ENCODE peak calls at places on chromosomes 3 and 15, in eight cellular contexts. One of them, this sample, is unnamed.

GRCh38 chr3:58214484-58215316 is 3.9 kb upstream of the DNASE1L3 start:
- DNase-seq in GM12878: peak
- DNase-seq in stomach: no peak
- DNase-seq in tibial nerve: no peak
- DNase-seq in transverse colon: peak
- DNase-seq in K562: no peak
- DNase-seq in HepG2: no peak
- DNase-seq in sigmoid colon: no peak
- DNase-seq in this sample: peak

GRCh38 chr15:69096197-69096596 is 64.2 kb upstream of the GLCE start:
- DNase-seq in tibial nerve: no peak
- DNase-seq in K562: no peak
- DNase-seq in HepG2: no peak
- DNase-seq in GM12878: no peak
- DNase-seq in transverse colon: no peak
- DNase-seq in sigmoid colon: no peak
- DNase-seq in stomach: no peak
- DNase-seq in this sample: no peak

GRCh38 chr3:104388624-104389023 is 978.1 kb upstream of the ALCAM start:
- DNase-seq in sigmoid colon: no peak
- DNase-seq in transverse colon: no peak
- DNase-seq in HepG2: no peak
- DNase-seq in stomach: no peak
- DNase-seq in GM12878: no peak
- DNase-seq in tibial nerve: no peak
- DNase-seq in K562: no peak
- DNase-seq in this sample: no peak

GRCh38 chr15:72184165-72184811 is 13.3 kb downstream of the GRAMD2A start:
- DNase-seq in K562: no peak
- DNase-seq in GM12878: no peak
- DNase-seq in stomach: peak
- DNase-seq in sigmoid colon: no peak
- DNase-seq in tibial nerve: no peak
- DNase-seq in HepG2: peak
- DNase-seq in transverse colon: peak
- DNase-seq in this sample: peak

GRCh38 chr15:83784975-83785374 is 131.1 kb downstream of the ADAMTSL3 start:
- DNase-seq in K562: no peak
- DNase-seq in HepG2: no peak
- DNase-seq in GM12878: no peak
- DNase-seq in stomach: no peak
- DNase-seq in transverse colon: no peak
- DNase-seq in sigmoid colon: no peak
- DNase-seq in tibial nerve: no peak
- DNase-seq in this sample: no peak

GRCh38 chr3:17195192-17195611 is 310.4 kb downstream of the PLCL2 start:
- DNase-seq in stomach: no peak
- DNase-seq in GM12878: peak
- DNase-seq in sigmoid colon: no peak
- DNase-seq in tibial nerve: no peak
- DNase-seq in transverse colon: peak
- DNase-seq in K562: no peak
- DNase-seq in HepG2: no peak
- DNase-seq in this sample: no peak

GRCh38 chr3:27293954-27294353 is 75.2 kb downstream of the NEK10 start:
- DNase-seq in K562: no peak
- DNase-seq in sigmoid colon: no peak
- DNase-seq in transverse colon: no peak
- DNase-seq in HepG2: no peak
- DNase-seq in GM12878: no peak
- DNase-seq in stomach: no peak
- DNase-seq in tibial nerve: no peak
- DNase-seq in this sample: no peak

GRCh38 chr15:52529289-52529929 is 729 bp upstream of the MYO5A start:
- DNase-seq in stomach: no peak
- DNase-seq in HepG2: no peak
- DNase-seq in sigmoid colon: no peak
- DNase-seq in tibial nerve: no peak
- DNase-seq in GM12878: no peak
- DNase-seq in K562: no peak
- DNase-seq in transverse colon: peak
- DNase-seq in this sample: no peak

GRCh38 chr3:117844676-117845075 is 1135.1 kb downstream of the TUSC7 start:
- DNase-seq in tibial nerve: no peak
- DNase-seq in sigmoid colon: no peak
- DNase-seq in HepG2: no peak
- DNase-seq in transverse colon: no peak
- DNase-seq in K562: no peak
- DNase-seq in GM12878: no peak
- DNase-seq in stomach: no peak
- DNase-seq in this sample: no peak

GRCh38 chr3:188362405-188362831 is 208.5 kb downstream of the LPP start:
- DNase-seq in stomach: no peak
- DNase-seq in HepG2: peak
- DNase-seq in K562: no peak
- DNase-seq in transverse colon: no peak
- DNase-seq in GM12878: no peak
- DNase-seq in sigmoid colon: no peak
- DNase-seq in tibial nerve: no peak
- DNase-seq in this sample: no peak

GRCh38 chr15:32674681-32675080 is 33.2 kb downstream of the SCG5 start:
- DNase-seq in transverse colon: no peak
- DNase-seq in K562: no peak
- DNase-seq in sigmoid colon: no peak
- DNase-seq in HepG2: no peak
- DNase-seq in tibial nerve: no peak
- DNase-seq in stomach: no peak
- DNase-seq in GM12878: no peak
- DNase-seq in this sample: no peak

GRCh38 chr3:177610677-177611654 is 413.7 kb upstream of the TBL1XR1 start:
- DNase-seq in HepG2: peak
- DNase-seq in tibial nerve: no peak
- DNase-seq in sigmoid colon: no peak
- DNase-seq in stomach: peak
- DNase-seq in K562: no peak
- DNase-seq in GM12878: no peak
- DNase-seq in transverse colon: peak
- DNase-seq in this sample: no peak

GRCh38 chr15:58401991-58402649 is 29.7 kb upstream of the LIPC start:
- DNase-seq in sigmoid colon: no peak
- DNase-seq in GM12878: no peak
- DNase-seq in transverse colon: no peak
- DNase-seq in K562: no peak
- DNase-seq in stomach: no peak
- DNase-seq in HepG2: no peak
- DNase-seq in tibial nerve: no peak
- DNase-seq in this sample: no peak

GRCh38 chr15:43518073-43518761 is 809 bp downstream of the MAP1A start:
- DNase-seq in transverse colon: no peak
- DNase-seq in stomach: no peak
- DNase-seq in GM12878: no peak
- DNase-seq in HepG2: no peak
- DNase-seq in sigmoid colon: no peak
- DNase-seq in tibial nerve: no peak
- DNase-seq in K562: peak
- DNase-seq in this sample: no peak

GRCh38 chr15:29411299-29411698 is 141.7 kb upstream of the NSMCE3 start:
- DNase-seq in tibial nerve: no peak
- DNase-seq in HepG2: no peak
- DNase-seq in sigmoid colon: no peak
- DNase-seq in transverse colon: no peak
- DNase-seq in stomach: no peak
- DNase-seq in GM12878: no peak
- DNase-seq in K562: no peak
- DNase-seq in this sample: no peak

GRCh38 chr3:113546414-113546893 is 14.1 kb downstream of the SIDT1 start:
- DNase-seq in sigmoid colon: no peak
- DNase-seq in transverse colon: no peak
- DNase-seq in GM12878: peak
- DNase-seq in K562: no peak
- DNase-seq in tibial nerve: no peak
- DNase-seq in stomach: no peak
- DNase-seq in HepG2: no peak
- DNase-seq in this sample: no peak

GRCh38 chr3:63228677-63229076 is 49.4 kb upstream of the SYNPR start:
- DNase-seq in GM12878: no peak
- DNase-seq in HepG2: peak
- DNase-seq in K562: peak
- DNase-seq in tibial nerve: peak
- DNase-seq in transverse colon: no peak
- DNase-seq in stomach: no peak
- DNase-seq in sigmoid colon: no peak
- DNase-seq in this sample: no peak

GRCh38 chr3:98587654-98588532 is 5.5 kb downstream of the CPOX start:
- DNase-seq in HepG2: no peak
- DNase-seq in transverse colon: no peak
- DNase-seq in K562: no peak
- DNase-seq in tibial nerve: no peak
- DNase-seq in GM12878: no peak
- DNase-seq in stomach: no peak
- DNase-seq in sigmoid colon: no peak
- DNase-seq in this sample: no peak
- TF ChIP-seq CTCF in HepG2: peak
- TF ChIP-seq CTCF in transverse colon: no peak
- TF ChIP-seq CTCF in K562: no peak
- TF ChIP-seq CTCF in tibial nerve: no peak
- TF ChIP-seq CTCF in GM12878: no peak
- TF ChIP-seq CTCF in stomach: no peak
- TF ChIP-seq CTCF in sigmoid colon: no peak
- TF ChIP-seq CTCF in this sample: no peak

GRCh38 chr3:11560746-11561145 is 83.0 kb downstream of the VGLL4 start:
- DNase-seq in K562: no peak
- DNase-seq in sigmoid colon: no peak
- DNase-seq in stomach: no peak
- DNase-seq in GM12878: no peak
- DNase-seq in transverse colon: no peak
- DNase-seq in tibial nerve: no peak
- DNase-seq in HepG2: no peak
- DNase-seq in this sample: peak
- TF ChIP-seq EP300 in K562: no peak
- TF ChIP-seq EP300 in sigmoid colon: no peak
- TF ChIP-seq EP300 in stomach: no peak
- TF ChIP-seq EP300 in GM12878: no peak
- TF ChIP-seq EP300 in transverse colon: no peak
- TF ChIP-seq EP300 in tibial nerve: no peak
- TF ChIP-seq EP300 in HepG2: no peak
- TF ChIP-seq EP300 in this sample: no peak

DNA sequence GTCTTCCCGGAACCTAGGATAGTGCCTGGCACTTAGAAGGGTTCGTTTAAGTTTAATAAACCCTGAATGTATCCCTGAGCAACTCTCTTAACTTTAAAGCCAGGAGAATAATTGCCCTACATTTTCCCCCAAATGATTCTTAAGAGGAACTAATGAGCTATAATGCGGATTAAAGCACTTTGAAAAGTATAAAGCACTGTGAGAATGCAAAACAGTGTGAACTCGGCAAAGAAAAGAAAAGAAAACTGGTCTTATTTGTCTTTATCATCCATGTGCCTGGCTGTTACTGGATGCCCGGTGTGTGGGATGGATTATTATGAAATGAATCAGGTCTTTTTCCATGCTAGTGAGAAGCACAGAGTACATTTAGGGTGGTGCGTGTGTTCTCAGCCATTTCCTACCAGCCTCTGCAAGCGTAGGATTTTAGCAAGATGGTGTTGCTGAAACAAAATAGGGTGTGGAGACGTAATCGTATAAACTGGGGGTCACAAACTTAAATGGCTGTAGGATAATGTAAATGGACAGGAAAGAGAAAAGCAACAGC is 977 bp downstream of the KBTBD12 start:
- DNase-seq in K562: no peak
- DNase-seq in tibial nerve: no peak
- DNase-seq in stomach: no peak
- DNase-seq in transverse colon: no peak
- DNase-seq in GM12878: no peak
- DNase-seq in HepG2: no peak
- DNase-seq in sigmoid colon: no peak
- DNase-seq in this sample: no peak
- H3K27ac ChIP-seq in K562: no peak
- H3K27ac ChIP-seq in tibial nerve: no peak
- H3K27ac ChIP-seq in stomach: peak
- H3K27ac ChIP-seq in transverse colon: peak
- H3K27ac ChIP-seq in GM12878: no peak
- H3K27ac ChIP-seq in HepG2: no peak
- H3K27ac ChIP-seq in sigmoid colon: peak
- H3K27ac ChIP-seq in this sample: no peak

GRCh38 chr3:42498034-42498433 is 4.4 kb upstream of the VIPR1 start:
- DNase-seq in tibial nerve: no peak
- DNase-seq in stomach: peak
- DNase-seq in K562: no peak
- DNase-seq in GM12878: no peak
- DNase-seq in HepG2: no peak
- DNase-seq in transverse colon: no peak
- DNase-seq in sigmoid colon: peak
- DNase-seq in this sample: peak

GRCh38 chr3:42498791-42499477 is 3.5 kb upstream of the VIPR1 start:
- DNase-seq in transverse colon: no peak
- DNase-seq in stomach: peak
- DNase-seq in tibial nerve: no peak
- DNase-seq in GM12878: no peak
- DNase-seq in HepG2: no peak
- DNase-seq in sigmoid colon: peak
- DNase-seq in K562: no peak
- DNase-seq in this sample: peak

GRCh38 chr3:42499478-42499871 is 3.0 kb upstream of the VIPR1 start:
- DNase-seq in K562: no peak
- DNase-seq in HepG2: no peak
- DNase-seq in stomach: peak
- DNase-seq in sigmoid colon: peak
- DNase-seq in GM12878: no peak
- DNase-seq in tibial nerve: no peak
- DNase-seq in transverse colon: no peak
- DNase-seq in this sample: peak

GRCh38 chr3:42495393-42495792 is 7.0 kb upstream of the VIPR1 start:
- DNase-seq in tibial nerve: no peak
- DNase-seq in GM12878: no peak
- DNase-seq in stomach: no peak
- DNase-seq in K562: no peak
- DNase-seq in HepG2: no peak
- DNase-seq in transverse colon: no peak
- DNase-seq in sigmoid colon: peak
- DNase-seq in this sample: no peak

DNA sequence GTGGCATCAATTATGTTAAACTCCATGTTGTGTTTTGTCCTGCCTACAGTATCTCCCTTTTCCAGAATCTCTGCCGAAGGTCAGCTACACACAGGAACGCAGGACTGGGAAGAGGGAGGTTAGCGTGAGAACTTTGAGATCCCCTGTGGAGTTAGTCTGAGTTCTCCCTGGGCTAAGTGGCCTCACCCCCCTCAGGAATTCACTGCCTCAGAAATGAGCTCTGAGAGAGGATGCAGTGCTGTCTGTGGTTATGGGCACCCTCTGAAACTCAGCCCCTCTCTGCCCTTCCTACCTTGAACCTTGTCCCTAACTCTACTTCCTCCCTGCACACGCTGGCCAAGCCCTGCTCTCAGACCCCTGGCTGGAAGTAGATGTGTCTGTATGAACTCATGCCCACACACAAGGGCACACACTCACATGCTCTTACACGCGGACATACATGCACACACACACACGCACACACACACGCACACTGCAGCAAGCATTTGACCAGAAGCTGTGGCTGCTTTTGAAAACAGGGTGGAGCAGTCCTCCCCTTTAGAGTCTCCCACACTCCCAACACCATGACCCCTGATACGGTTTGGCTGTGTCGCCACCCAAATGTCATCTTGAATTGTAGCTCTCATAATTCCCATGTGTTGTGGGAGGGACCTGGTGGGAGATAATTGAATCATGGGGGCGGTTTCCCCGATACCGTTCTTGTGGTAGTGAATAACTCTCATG is 5.3 kb upstream of the VIPR1 start:
- DNase-seq in transverse colon: no peak
- DNase-seq in HepG2: peak
- DNase-seq in tibial nerve: no peak
- DNase-seq in GM12878: no peak
- DNase-seq in sigmoid colon: peak
- DNase-seq in K562: no peak
- DNase-seq in stomach: peak
- DNase-seq in this sample: peak
- TF ChIP-seq CTCF in transverse colon: no peak
- TF ChIP-seq CTCF in HepG2: no peak
- TF ChIP-seq CTCF in tibial nerve: no peak
- TF ChIP-seq CTCF in GM12878: no peak
- TF ChIP-seq CTCF in sigmoid colon: no peak
- TF ChIP-seq CTCF in K562: no peak
- TF ChIP-seq CTCF in stomach: no peak
- TF ChIP-seq CTCF in this sample: no peak

This sample was measured in suprapubic skin.